ENCODE peak calls at places on chromosomes 7 and 10, in nine cellular contexts. U, T, E, M, D, Z, F, N and O are unnamed samples.

GRCh38 chr7:27193335-27194001 is 6.4 kb downstream of the HOXA13 start:
- DNase-seq in M (no peak), D (peak; percentile 33), F (no peak), U (peak; percentile 74), T (no peak), Z (no peak), N (no peak), E (no peak), O (no peak)

GRCh38 chr10:123781956-123782500 is 109.6 kb downstream of the CPXM2 start:
- DNase-seq in E (no peak), T (no peak), N (no peak), M (no peak), Z (no peak), U (no peak), D (no peak), F (no peak), O (peak; percentile 10)

GRCh38 chr10:118374404-118374803 is 32.3 kb upstream of the FAM204A start:
- DNase-seq in N (no peak), T (no peak), U (no peak), D (no peak), M (no peak), E (no peak), Z (no peak), F (no peak), O (no peak)

GRCh38 chr7:92854501-92855238 is 18.3 kb upstream of the CDK6 start:
- DNase-seq in E (no peak), Z (no peak), N (no peak), F (no peak), M (no peak), D (no peak), T (no peak), U (no peak), O (no peak)

GRCh38 chr10:65234261-65234660 is 1691.6 kb upstream of the LRRTM3 start:
- DNase-seq in T (no peak), M (no peak), N (no peak), F (no peak), U (no peak), E (no peak), Z (no peak), D (no peak), O (no peak)

GRCh38 chr10:11437391-11438241 is 173.8 kb downstream of the USP6NL start:
- DNase-seq in Z (peak; percentile 19), E (no peak), U (no peak), D (no peak), M (no peak), T (no peak), F (no peak), N (no peak), O (no peak)

GRCh38 chr7:12090757-12091134 is 120.3 kb upstream of the TMEM106B start:
- DNase-seq in D (no peak), N (no peak), Z (no peak), T (no peak), M (no peak), U (no peak), F (no peak), E (no peak), O (no peak)

GRCh38 chr10:49164587-49165188 is 23.5 kb downstream of the TMEM273 start:
- DNase-seq in U (peak; percentile 68), E (no peak), N (no peak), T (peak; percentile 45), F (peak; percentile 74), M (peak; percentile 70), Z (no peak), D (no peak), O (peak; percentile 54)

GRCh38 chr7:84294391-84294790 is 99.8 kb upstream of the SEMA3A start:
- DNase-seq in T (no peak), D (no peak), U (no peak), M (no peak), Z (no peak), F (no peak), N (no peak), E (no peak), O (no peak)

GRCh38 chr7:20513341-20513740 is 102.1 kb upstream of the ABCB5 start:
- DNase-seq in M (no peak), D (no peak), N (no peak), U (no peak), T (no peak), E (no peak), Z (no peak), F (no peak), O (no peak)

GRCh38 chr7:149731207-149731955 is 42.0 kb downstream of the ZNF467 start:
- DNase-seq in E (no peak), D (peak; percentile 61), Z (no peak), U (no peak), M (no peak), F (no peak), T (no peak), N (no peak), O (no peak)

GRCh38 chr10:32372000-32372875 is 25.3 kb upstream of the EPC1 start:
- DNase-seq in U (no peak), Z (no peak), M (no peak), D (no peak), N (no peak), T (no peak), E (no peak), F (no peak), O (no peak)

GRCh38 chr10:88913803-88914202 is 33.8 kb downstream of the STAMBPL1 start:
- DNase-seq in T (no peak), Z (no peak), N (peak; percentile 4), E (no peak), M (no peak), D (no peak), U (no peak), F (no peak), O (no peak)

GRCh38 chr10:108496131-108496530 is 1331.6 kb upstream of the SORCS1 start:
- DNase-seq in Z (no peak), D (no peak), T (no peak), U (no peak), M (no peak), F (no peak), E (no peak), N (no peak), O (no peak)

GRCh38 chr10:92110039-92110794 is 180.7 kb downstream of the CPEB3 start:
- DNase-seq in F (no peak), M (no peak), N (no peak), U (no peak), Z (no peak), T (no peak), D (no peak), E (peak; percentile 47), O (peak; percentile 95)

GRCh38 chr7:45863715-45864114 is 9.2 kb downstream of the CCDC201 start:
- DNase-seq in M (no peak), E (no peak), Z (no peak), T (peak; percentile 32), F (no peak), N (no peak), U (peak; percentile 12), D (no peak), O (peak; percentile 33)

GRCh38 chr10:43053825-43054224 is 23.0 kb upstream of the RET start:
- DNase-seq in D (no peak), E (no peak), M (no peak), U (no peak), Z (no peak), T (no peak), F (no peak), N (no peak), O (no peak)

GRCh38 chr10:79385804-79386531 is 38.7 kb downstream of the PPIF start:
- DNase-seq in D (peak; percentile 66), M (no peak), N (no peak), E (no peak), Z (no peak), T (no peak), F (no peak), U (no peak), O (no peak)

GRCh38 chr7:143454091-143454729 is 11.0 kb downstream of the TAS2R60 start:
- DNase-seq in M (no peak), N (no peak), F (no peak), Z (no peak), U (peak; percentile 23), E (no peak), T (no peak), D (no peak), O (no peak)

GRCh38 chr10:46014215-46014614 is 16.2 kb downstream of the NCOA4 start:
- DNase-seq in T (no peak), U (no peak), D (no peak), M (no peak), E (no peak), F (no peak), N (no peak), Z (no peak), O (no peak)

GRCh38 chr7:47504546-47505316 is 77.2 kb downstream of the TNS3 start:
- DNase-seq in E (no peak), M (no peak), U (no peak), D (no peak), N (no peak), Z (no peak), T (no peak), F (no peak), O (peak; percentile 92)

GRCh38 chr7:104327534-104327933 is 869 bp upstream of the LHFPL3 start:
- DNase-seq in E (no peak), F (no peak), N (no peak), U (no peak), M (no peak), Z (no peak), T (no peak), D (no peak), O (no peak)

GRCh38 chr10:124496150-124496549 is 34.5 kb downstream of the LHPP start:
- DNase-seq in N (no peak), Z (no peak), E (no peak), U (no peak), F (no peak), D (no peak), M (no peak), T (no peak), O (no peak)

GRCh38 chr7:120185940-120186682 is 86.9 kb upstream of the KCND2 start:
- DNase-seq in Z (no peak), T (no peak), M (no peak), F (no peak), D (no peak), E (no peak), U (no peak), N (no peak), O (no peak)

GRCh38 chr10:34677591-34677990 is 137.5 kb downstream of the PARD3 start:
- DNase-seq in N (no peak), T (no peak), U (no peak), D (no peak), M (no peak), F (no peak), Z (no peak), E (no peak), O (no peak)

GRCh38 chr7:159075563-159076238 is 69.0 kb downstream of the VIPR2 start:
- DNase-seq in T (no peak), E (no peak), D (no peak), Z (no peak), N (no peak), F (no peak), M (no peak), U (no peak), O (no peak)